ENCODE peak calls at places on chromosome 19, in six cellular contexts. P, M, N, I, S and Y are unnamed samples.

GRCh38 chr19:44712864-44713515 is 14.0 kb downstream of the CEACAM16 start:
- DNase-seq in P (no peak), M (no peak), N (no peak), I (peak), S (no peak), Y (no peak)

GRCh38 chr19:51640371-51640770 is 6.3 kb downstream of the SIGLEC14 start:
- DNase-seq in P (no peak), M (no peak), N (no peak), I (no peak), S (no peak), Y (no peak)

GRCh38 chr19:1566392-1567115 is 1.6 kb downstream of the MEX3D start:
- DNase-seq in P (peak), M (peak), N (peak), I (peak), S (peak), Y (peak)

GRCh38 chr19:34269968-34270621 is 15.7 kb downstream of the GARRE1 start:
- DNase-seq in P (no peak), M (peak), N (peak), I (peak), S (no peak), Y (no peak)

GRCh38 chr19:24054044-24054935 is 32.7 kb upstream of the ZNF254 start:
- DNase-seq in P (no peak), M (peak), N (peak), I (peak), S (no peak), Y (peak)

GRCh38 chr19:22622901-22623840 is 11.0 kb upstream of the ZNF492 start:
- DNase-seq in P (peak), M (no peak), N (no peak), I (no peak), S (no peak), Y (no peak)

GRCh38 chr19:16660763-16661479 is at the start of gene TMEM38A:
- DNase-seq in P (peak), M (peak), N (peak), I (no peak), S (peak), Y (no peak)

GRCh38 chr19:55579766-55580621 is 654 bp downstream of the ZNF579 start:
- DNase-seq in P (no peak), M (peak), N (peak), I (peak), S (no peak), Y (no peak)

GRCh38 chr19:10748924-10749434 is 31.1 kb downstream of the DNM2 start:
- DNase-seq in P (no peak), M (peak), N (peak), I (peak), S (peak), Y (no peak)

GRCh38 chr19:38134538-38135149 is 89.4 kb downstream of the DPF1 start:
- DNase-seq in P (no peak), M (peak), N (peak), I (peak), S (peak), Y (no peak)

DNA sequence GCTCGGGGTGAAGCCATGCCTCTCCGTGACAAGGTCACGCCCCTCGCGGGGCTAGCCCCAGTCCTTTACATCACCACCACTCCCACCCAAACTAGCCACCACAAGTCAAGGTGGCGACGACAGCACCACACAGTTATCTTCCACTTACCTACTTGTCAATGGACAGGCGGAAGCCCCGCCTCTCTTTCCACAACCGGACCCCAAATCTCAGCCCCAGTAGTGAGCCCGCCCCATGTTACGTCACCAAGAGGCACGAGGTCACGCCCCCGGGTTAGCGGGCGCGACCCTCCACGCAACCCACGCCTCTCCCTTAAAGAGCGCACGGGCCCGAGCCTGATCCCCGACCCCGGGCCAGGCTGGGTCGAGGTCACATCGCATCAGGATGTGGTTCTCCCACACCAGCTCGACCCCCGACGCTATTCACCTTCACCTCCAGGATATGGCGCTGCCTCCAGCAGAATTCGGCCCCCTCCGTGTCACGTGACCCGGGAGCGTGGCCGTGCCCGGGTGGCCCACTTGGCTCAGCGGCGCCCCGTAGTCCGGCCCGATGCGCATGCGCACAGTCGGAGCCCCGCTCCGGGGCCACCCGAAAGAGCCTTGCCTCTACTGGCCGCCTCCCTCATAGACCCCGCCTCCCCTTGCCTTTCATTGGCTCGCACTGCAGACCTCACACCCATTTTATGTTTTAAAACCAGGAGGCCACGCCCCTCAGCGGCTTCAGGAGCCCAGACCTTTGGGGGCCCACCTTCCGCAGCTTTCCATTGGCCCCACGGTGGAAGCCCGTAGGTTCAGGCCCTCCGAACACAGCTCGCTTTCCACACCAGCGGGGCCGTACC is 18.2 kb downstream of the SYDE1 start:
- DNase-seq in P (peak), M (peak), N (peak), I (peak), S (peak), Y (peak)
- TF ChIP-seq CTCF in P (peak), M (no peak), N (no peak), I (no peak), S (no peak), Y (peak)

GRCh38 chr19:17871032-17871877 is 490 bp upstream of the SLC5A5 start:
- DNase-seq in P (no peak), M (no peak), N (no peak), I (no peak), S (no peak), Y (no peak)
- H3K4me3 ChIP-seq in P (no peak), M (no peak), N (no peak), I (no peak), S (no peak), Y (no peak)

GRCh38 chr19:27918818-27919217 is 1294.1 kb downstream of the UQCRFS1 start:
- DNase-seq in P (no peak), M (no peak), N (no peak), I (no peak), S (no peak), Y (no peak)
- TF ChIP-seq CTCF in P (no peak), M (no peak), N (no peak), I (no peak), S (no peak), Y (no peak)

GRCh38 chr19:5937550-5937949 is 23.5 kb downstream of the CAPS start:
- DNase-seq in P (no peak), M (no peak), N (no peak), I (no peak), S (peak), Y (no peak)

GRCh38 chr19:5934002-5934401 is 19.9 kb downstream of the CAPS start:
- DNase-seq in P (no peak), M (peak), N (no peak), I (no peak), S (peak), Y (no peak)

GRCh38 chr19:5935473-5936307 is 21.6 kb downstream of the CAPS start:
- DNase-seq in P (no peak), M (peak), N (no peak), I (no peak), S (peak), Y (no peak)

GRCh38 chr19:5934779-5935472 is 20.9 kb downstream of the CAPS start:
- DNase-seq in P (no peak), M (peak), N (peak), I (peak), S (peak), Y (peak)

DNA sequence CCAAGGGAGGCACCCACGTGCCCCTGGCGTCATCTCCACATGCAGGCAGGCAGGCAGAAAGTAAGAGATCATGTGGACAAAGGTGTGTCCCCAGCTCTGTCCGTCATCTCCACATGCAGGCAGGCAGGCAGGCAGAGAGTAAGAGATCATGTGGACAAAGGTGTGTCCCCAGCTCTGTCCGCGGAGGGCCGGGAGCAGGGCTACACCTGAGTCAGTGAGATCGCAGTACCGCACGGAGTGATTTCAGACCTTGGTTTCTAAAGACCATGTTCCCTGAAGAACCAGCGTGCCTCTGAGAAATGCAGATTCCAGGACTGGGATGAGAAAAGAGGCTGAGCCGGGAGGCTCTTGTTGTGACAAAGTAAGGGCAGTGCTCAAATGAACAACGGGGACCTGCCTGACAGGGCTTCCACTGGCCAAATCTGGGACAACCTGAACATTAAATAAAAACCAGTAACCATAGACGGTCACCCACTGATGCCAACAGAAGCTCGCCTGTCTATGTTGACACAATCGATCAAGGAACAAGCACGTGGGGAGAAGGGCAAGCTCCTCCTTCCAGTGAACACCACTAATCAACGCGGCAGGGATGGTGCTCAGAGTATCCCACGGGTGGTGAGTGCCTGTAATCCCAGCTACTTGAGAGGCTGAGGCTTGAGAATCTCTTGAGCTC is 22.4 kb downstream of the CAPS start:
- DNase-seq in P (no peak), M (no peak), N (no peak), I (no peak), S (no peak), Y (no peak)
- H3K4me3 ChIP-seq in P (no peak), M (no peak), N (no peak), I (no peak), S (no peak), Y (no peak)

GRCh38 chr19:18418034-18418724 is 1.0 kb upstream of the SSBP4 start:
- DNase-seq in P (no peak), M (no peak), N (no peak), I (no peak), S (no peak), Y (no peak)

GRCh38 chr19:18418725-18419194 is 438 bp upstream of the SSBP4 start:
- DNase-seq in P (no peak), M (peak), N (no peak), I (no peak), S (no peak), Y (no peak)

GRCh38 chr19:18420931-18421330 is 1.7 kb downstream of the SSBP4 start:
- DNase-seq in P (no peak), M (no peak), N (no peak), I (no peak), S (no peak), Y (no peak)

GRCh38 chr19:18419699-18420460 is 682 bp downstream of the SSBP4 start:
- DNase-seq in P (no peak), M (peak), N (peak), I (no peak), S (peak), Y (no peak)

DNA sequence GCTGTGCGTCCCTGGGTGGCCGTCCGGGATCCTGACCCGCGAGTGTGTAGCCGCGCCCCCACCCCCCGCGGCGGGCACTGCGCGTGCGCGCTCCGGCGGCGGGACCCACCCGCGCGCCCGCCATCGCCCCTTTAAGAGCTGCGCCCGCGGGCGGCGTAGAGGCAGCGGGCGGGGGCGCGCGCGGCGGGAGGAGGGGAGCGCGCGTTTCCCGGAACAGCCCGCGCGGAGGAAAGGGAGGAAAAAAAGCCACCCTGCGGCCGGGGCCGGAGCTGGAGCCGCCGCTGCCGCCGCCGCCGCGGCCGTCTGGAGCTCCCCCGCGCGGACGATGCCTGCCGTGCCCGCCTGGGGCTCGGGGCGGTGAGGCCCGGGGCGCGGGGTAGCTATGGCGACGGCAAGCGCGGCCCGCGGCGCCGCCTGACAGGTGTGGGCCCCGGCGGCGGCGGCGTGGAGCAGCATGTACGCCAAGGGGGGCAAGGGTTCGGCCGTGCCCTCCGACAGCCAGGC is at the start of gene SSBP4:
- DNase-seq in P (no peak), M (peak), N (peak), I (peak), S (peak), Y (no peak)
- TF ChIP-seq CTCF in P (peak), M (no peak), N (peak), I (no peak), S (no peak), Y (peak)

GRCh38 chr19:47134533-47134932 is 3.9 kb downstream of the SAE1 start:
- DNase-seq in P (no peak), M (no peak), N (no peak), I (no peak), S (no peak), Y (no peak)
- H3K4me3 ChIP-seq in P (no peak), M (no peak), N (no peak), I (no peak), S (no peak), Y (no peak)

DNA sequence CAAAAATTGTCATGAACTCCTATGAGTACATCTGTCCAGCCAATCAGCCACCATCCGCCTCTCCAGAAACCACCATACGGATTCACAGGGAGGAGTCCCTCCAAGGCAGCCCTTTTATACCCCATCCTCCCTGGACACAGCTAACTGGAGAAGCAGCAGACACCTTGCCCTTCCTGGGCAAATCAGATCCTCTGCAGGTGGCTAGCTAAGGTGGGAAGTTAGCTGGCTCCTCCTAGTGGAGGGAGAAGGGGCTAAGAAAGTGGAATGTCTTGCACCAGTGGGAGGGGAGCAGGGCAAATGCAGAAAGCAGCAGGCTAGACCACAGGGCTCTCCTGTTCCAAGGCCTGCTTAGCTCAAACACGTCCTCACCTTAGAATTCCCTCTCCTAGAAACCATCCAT is 46.2 kb upstream of the UQCRFS1 start:
- DNase-seq in P (no peak), M (peak), N (no peak), I (peak), S (no peak), Y (no peak)
- TF ChIP-seq CTCF in P (no peak), M (no peak), N (peak), I (peak), S (peak), Y (no peak)

DNA sequence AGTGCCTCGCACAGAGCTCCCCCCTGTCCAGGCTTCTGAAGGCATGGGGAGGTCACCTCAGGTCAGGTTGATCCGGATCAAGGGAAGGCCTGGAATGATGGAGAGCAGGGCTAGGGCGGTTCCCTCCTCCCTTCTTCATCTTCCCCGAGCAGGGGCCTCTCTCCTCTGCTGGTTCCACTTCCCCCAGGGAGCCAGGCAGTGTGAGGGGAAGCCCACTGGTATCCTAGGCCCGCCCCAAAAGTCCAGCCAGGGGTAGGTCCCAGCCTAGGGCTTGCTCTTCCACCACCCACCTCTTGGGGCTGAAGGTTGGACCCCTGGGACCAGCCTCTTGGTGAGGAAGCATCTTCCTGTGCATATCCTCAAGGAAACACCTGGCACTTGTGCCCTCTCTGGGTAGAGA is 16.4 kb upstream of the PRR19 start:
- DNase-seq in P (no peak), M (no peak), N (peak), I (no peak), S (peak), Y (no peak)
- H3K4me3 ChIP-seq in P (peak), M (peak), N (no peak), I (peak), S (peak), Y (peak)

GRCh38 chr19:28217064-28217463 is 995.9 kb downstream of the UQCRFS1 start:
- DNase-seq in P (no peak), M (no peak), N (no peak), I (no peak), S (no peak), Y (no peak)
- TF ChIP-seq CTCF in P (no peak), M (no peak), N (peak), I (no peak), S (no peak), Y (no peak)

DNA sequence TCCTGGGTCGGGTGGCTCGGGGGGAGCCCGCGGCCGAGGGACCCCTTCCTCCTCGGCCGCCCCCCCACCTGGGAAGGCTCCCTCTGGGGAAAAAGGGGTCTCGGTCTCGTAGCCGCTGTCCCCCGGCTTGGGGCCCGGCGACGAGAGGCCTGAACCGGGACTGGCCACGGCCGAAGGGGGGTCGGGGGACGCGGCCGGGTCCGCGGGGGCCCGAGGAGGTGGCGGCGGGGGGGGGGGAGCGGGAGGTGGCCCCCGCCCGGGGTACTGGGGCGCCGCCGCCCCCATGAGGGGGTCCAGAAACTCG is 13.1 kb downstream of the LMTK3 start:
- DNase-seq in P (no peak), M (no peak), N (no peak), I (no peak), S (no peak), Y (no peak)
- H3K4me3 ChIP-seq in P (peak), M (no peak), N (no peak), I (no peak), S (no peak), Y (no peak)